ENCODE peak calls at places on chromosome 3, in ten cellular contexts. T is AG04450; A is GM12878; C is Karpas-422; V is CD8-positive, alpha-beta memory T cell; R is heart left ventricle; B is PC-9; P is testis; L is hepatocyte; H is transverse colon. Z is an unnamed sample.
A peak's percentile ranks its signal among the peaks of the same experiment; 100 is the strongest.

GRCh38 chr3:189237516-189237915 is 65.7 kb downstream of the TPRG1 start:
- DNase-seq in B (no peak), V (no peak), P (no peak), A (no peak), R (no peak), C (no peak), T (no peak), L (no peak), H (no peak), Z (no peak)

GRCh38 chr3:4416961-4417360 is 50.1 kb downstream of the SUMF1 start:
- DNase-seq in R (no peak), P (no peak), B (peak; percentile 93), L (no peak), A (no peak), V (no peak), C (no peak), T (peak; percentile 53), H (no peak), Z (peak; percentile 92)

GRCh38 chr3:194058189-194058571 is 77.8 kb upstream of the HES1 start:
- DNase-seq in R (peak; percentile 58), C (peak; percentile 84), L (peak; percentile 77), A (no peak), T (no peak), P (peak; percentile 72), V (no peak), H (peak; percentile 62), B (no peak), Z (peak; percentile 76)

GRCh38 chr3:158352551-158352950 is 218.4 kb upstream of the MLF1 start:
- DNase-seq in L (no peak), T (no peak), C (no peak), R (no peak), A (no peak), V (no peak), P (no peak), B (no peak), H (peak; percentile 11), Z (no peak)

GRCh38 chr3:189685854-189686253 is 54.7 kb downstream of the TP63 start:
- DNase-seq in L (peak; percentile 17), V (no peak), A (no peak), T (peak; percentile 63), B (peak; percentile 58), C (no peak), R (no peak), P (no peak), H (no peak), Z (no peak)

GRCh38 chr3:153599685-153600084 is 437.7 kb downstream of the RAP2B start:
- DNase-seq in H (no peak), T (peak; percentile 65), A (no peak), C (no peak), B (peak; percentile 82), V (no peak), L (peak; percentile 50), R (no peak), P (no peak), Z (peak; percentile 69)

GRCh38 chr3:87361956-87362355 is 85.6 kb upstream of the POU1F1 start:
- DNase-seq in A (no peak), H (no peak), C (no peak), T (no peak), R (no peak), L (no peak), V (no peak), B (no peak), P (no peak), Z (no peak)

GRCh38 chr3:194255252-194256039 is 95.7 kb downstream of the CPN2 start:
- DNase-seq in A (peak; percentile 11), B (no peak), T (no peak), V (peak; percentile 4), H (peak; percentile 39), P (peak; percentile 72), L (peak; percentile 60), R (peak; percentile 88), C (no peak), Z (peak; percentile 83)

GRCh38 chr3:119322021-119322522 is 27.9 kb downstream of the ARHGAP31 start:
- DNase-seq in L (no peak), V (no peak), A (no peak), C (no peak), H (no peak), B (no peak), T (no peak), R (no peak), P (no peak), Z (no peak)

GRCh38 chr3:169999433-169999832 is 32.8 kb downstream of the SEC62 start:
- DNase-seq in B (no peak), R (no peak), H (no peak), C (no peak), V (no peak), L (no peak), A (peak; percentile 51), P (no peak), T (no peak), Z (no peak)

DNA sequence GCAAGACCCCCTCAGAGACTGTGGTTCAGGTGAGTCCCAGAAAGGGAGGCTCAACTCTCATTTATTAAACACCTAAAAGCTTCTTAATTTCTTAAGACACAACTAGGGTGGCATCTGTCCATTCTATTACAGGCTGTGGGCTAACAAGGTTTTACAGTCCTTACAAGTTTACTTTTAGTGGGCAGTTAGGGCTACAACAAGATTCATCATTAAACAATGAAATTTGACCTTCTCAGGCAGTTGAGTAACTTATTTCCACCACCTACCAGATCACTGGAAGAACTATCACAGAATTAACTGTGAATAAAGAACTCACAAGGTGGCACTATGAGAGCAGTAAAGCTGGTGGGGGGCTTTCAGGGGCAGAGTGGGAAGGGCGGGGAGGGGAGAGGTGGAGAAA is 132.6 kb downstream of the PLD1 start:
- DNase-seq in B (no peak), C (no peak), A (no peak), V (no peak), H (no peak), P (no peak), T (no peak), L (no peak), R (no peak), Z (no peak)
- H3K27ac ChIP-seq in B (no peak overlapping the region), C (no peak overlapping the region), A (no peak overlapping the region), V (no peak overlapping the region), H (peak overlapping the region; percentile 56), P (no peak overlapping the region), T (no peak overlapping the region), L (peak overlapping the region; percentile 80), R (no peak overlapping the region), Z (no peak overlapping the region)

GRCh38 chr3:112638327-112639020 is 2.5 kb downstream of the CCDC80 start:
- DNase-seq in L (no peak), H (no peak), B (no peak), V (no peak), R (no peak), C (no peak), P (no peak), A (no peak), T (no peak), Z (peak; percentile 72)
- H3K4me3 ChIP-seq in L (no peak overlapping the region), H (peak overlapping the region; percentile 20), B (no peak overlapping the region), V (no peak overlapping the region), R (peak overlapping the region; percentile 17), C (no peak overlapping the region), P (no peak overlapping the region), A (no peak overlapping the region), T (peak overlapping the region; percentile 85), Z (no peak overlapping the region)

GRCh38 chr3:29426302-29427226 is 145.7 kb downstream of the RBMS3 start:
- DNase-seq in V (no peak), B (no peak), T (no peak), P (no peak), L (no peak), C (no peak), A (no peak), R (no peak), H (no peak), Z (no peak)

GRCh38 chr3:29429055-29429454 is 148.2 kb downstream of the RBMS3 start:
- DNase-seq in V (no peak), H (no peak), C (no peak), R (no peak), B (no peak), L (no peak), T (no peak), A (no peak), P (no peak), Z (no peak)

GRCh38 chr3:29430558-29430971 is 149.7 kb downstream of the RBMS3 start:
- DNase-seq in L (no peak), V (no peak), B (no peak), R (no peak), C (no peak), P (no peak), T (peak; percentile 51), H (no peak), A (no peak), Z (no peak)

GRCh38 chr3:29427266-29428103 is 146.6 kb downstream of the RBMS3 start:
- DNase-seq in A (no peak), H (no peak), R (peak; percentile 41), L (no peak), B (no peak), V (no peak), T (no peak), P (no peak), C (no peak), Z (no peak)
- H3K27ac ChIP-seq in A (no peak overlapping the region), H (peak overlapping the region; percentile 18), R (peak overlapping the region; percentile 3), L (no peak overlapping the region), B (no peak overlapping the region), V (no peak overlapping the region), T (no peak overlapping the region), P (no peak overlapping the region), C (no peak overlapping the region), Z (peak overlapping the region; percentile 57)

GRCh38 chr3:177345049-177345972 is 148.0 kb upstream of the TBL1XR1 start:
- DNase-seq in L (peak; percentile 94), A (no peak), P (peak; percentile 89), V (peak; percentile 13), H (peak; percentile 88), T (peak; percentile 89), B (peak; percentile 98), C (no peak), R (peak; percentile 88), Z (peak; percentile 91)
- H3K4me3 ChIP-seq in L (no peak overlapping the region), A (no peak overlapping the region), P (no peak overlapping the region), V (no peak overlapping the region), H (no peak overlapping the region), T (no peak overlapping the region), B (peak overlapping the region; percentile 6), C (no peak overlapping the region), R (no peak overlapping the region), Z (no peak overlapping the region)

GRCh38 chr3:111547645-111548044 is 5.6 kb downstream of the CD96 start:
- DNase-seq in B (no peak), L (no peak), P (no peak), A (peak; percentile 70), T (no peak), V (no peak), H (peak; percentile 14), R (no peak), C (no peak), Z (no peak)

GRCh38 chr3:111545349-111545748 is 3.4 kb downstream of the CD96 start:
- DNase-seq in L (no peak), R (no peak), P (no peak), C (no peak), V (no peak), T (no peak), B (no peak), H (no peak), A (no peak), Z (no peak)

GRCh38 chr3:111548756-111549155 is 6.8 kb downstream of the CD96 start:
- DNase-seq in R (no peak), A (no peak), T (no peak), B (peak; percentile 55), H (no peak), C (no peak), P (no peak), L (no peak), V (no peak), Z (no peak)

DNA sequence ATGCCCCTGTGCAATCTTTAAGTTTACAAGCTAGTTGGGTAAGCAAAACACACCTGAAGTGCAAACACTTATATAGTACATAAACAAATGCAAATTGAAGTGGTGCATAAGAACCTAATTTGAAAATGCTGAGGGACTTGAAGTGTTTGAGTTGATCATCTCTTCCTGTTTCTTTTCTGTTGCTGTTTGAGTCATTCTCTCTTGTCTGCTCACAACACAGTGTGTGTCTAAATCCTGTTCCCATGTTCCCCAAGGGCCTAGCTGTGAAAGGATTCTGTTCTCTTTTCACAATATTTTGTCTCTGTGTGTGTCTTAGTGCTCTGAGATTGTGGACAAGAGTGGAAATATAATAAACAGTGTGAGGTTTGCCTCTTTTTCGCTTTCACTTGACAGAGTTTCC is 6.1 kb downstream of the CD96 start:
- DNase-seq in P (no peak), B (no peak), V (no peak), R (no peak), H (no peak), L (no peak), T (no peak), C (no peak), A (no peak), Z (no peak)
- H3K27ac ChIP-seq in P (no peak overlapping the region), B (no peak overlapping the region), V (peak overlapping the region; percentile 46), R (no peak overlapping the region), H (peak overlapping the region; percentile 33), L (no peak overlapping the region), T (no peak overlapping the region), C (no peak overlapping the region), A (no peak overlapping the region), Z (no peak overlapping the region)